ENCODE peak calls at places on chromosomes 6 and 20, in nine cellular contexts. H is kidney glomerular epithelial cell, F is HTR-8/SVneo, L is lung, X is IMR-90, D is GM20000, V is GM13976, E is ovary, U is cardiac septum. T is an unnamed sample.

GRCh38 chr6:130968486-130968885 is 94.6 kb downstream of the EPB41L2 start:
- DNase-seq in H (no peak), F (no peak), L (no peak), X (peak), D (no peak), V (no peak), E (no peak), U (no peak), T (no peak)

GRCh38 chr6:5084787-5085637 is at the start of gene PPP1R3G:
- DNase-seq in H (no peak), F (peak), L (no peak), X (peak), D (peak), V (peak), E (peak), U (no peak), T (no peak)

GRCh38 chr20:47805951-47806350 is 20.7 kb upstream of the SULF2 start:
- DNase-seq in H (no peak), F (no peak), L (no peak), X (no peak), D (no peak), V (no peak), E (no peak), U (peak), T (no peak)

GRCh38 chr6:140893432-140893831 is 1239.3 kb upstream of the GJE1 start:
- DNase-seq in H (no peak), F (no peak), L (no peak), X (no peak), D (no peak), V (no peak), E (no peak), U (peak), T (no peak)

GRCh38 chr6:109279628-109280027 is 102.6 kb downstream of the CD164 start:
- DNase-seq in H (no peak), F (no peak), L (no peak), X (no peak), D (no peak), V (no peak), E (no peak), U (no peak), T (no peak)

GRCh38 chr20:46640044-46640443 is 11.2 kb downstream of the SLC13A3 start:
- DNase-seq in H (no peak), F (no peak), L (no peak), X (no peak), D (no peak), V (no peak), E (no peak), U (no peak), T (no peak)

GRCh38 chr20:47432251-47433210 is 69.2 kb upstream of the NCOA3 start:
- DNase-seq in H (no peak), F (no peak), L (peak), X (peak), D (no peak), V (no peak), E (no peak), U (no peak), T (no peak)

GRCh38 chr20:36527331-36528125 is 13.8 kb upstream of the MYL9 start:
- DNase-seq in H (no peak), F (no peak), L (no peak), X (no peak), D (no peak), V (peak), E (peak), U (peak), T (no peak)

GRCh38 chr6:15266423-15266996 is 20.6 kb downstream of the JARID2 start:
- DNase-seq in H (no peak), F (no peak), L (no peak), X (no peak), D (no peak), V (no peak), E (no peak), U (no peak), T (no peak)

GRCh38 chr6:34514593-34515472 is 41.3 kb downstream of the SPDEF start:
- DNase-seq in H (no peak), F (no peak), L (no peak), X (peak), D (no peak), V (no peak), E (peak), U (no peak), T (peak)

GRCh38 chr20:57439432-57439831 is 48.2 kb downstream of the RBM38 start:
- DNase-seq in H (peak), F (no peak), L (peak), X (no peak), D (no peak), V (no peak), E (peak), U (peak), T (no peak)

GRCh38 chr20:49729780-49730179 is 16.1 kb upstream of the B4GALT5 start:
- DNase-seq in H (no peak), F (no peak), L (no peak), X (peak), D (no peak), V (no peak), E (no peak), U (no peak), T (no peak)

GRCh38 chr6:134379086-134379485 is 61.2 kb upstream of the SGK1 start:
- DNase-seq in H (no peak), F (no peak), L (peak), X (no peak), D (peak), V (peak), E (no peak), U (no peak), T (no peak)

GRCh38 chr6:3965071-3965718 is 113.7 kb downstream of the FAM217A start:
- DNase-seq in H (no peak), F (no peak), L (no peak), X (no peak), D (no peak), V (no peak), E (no peak), U (no peak), T (no peak)